ENCODE peak calls at places on chromosomes 11 and 22, in four cellular contexts. J is K562, O is MM.1S, W is neural progenitor cell. S is an unnamed sample.

GRCh38 chr11:387193-387793 is 6.7 kb upstream of the PKP3 start:
- DNase-seq in W (no peak), J (no peak), O (no peak), S (peak; percentile 20)

GRCh38 chr11:43547900-43548381 is 132.6 kb upstream of the HSD17B12 start:
- DNase-seq in W (peak; percentile 47), O (no peak), J (peak; percentile 58), S (no peak)

GRCh38 chr22:46560696-46561295 is 23.4 kb upstream of the CELSR1 start:
- DNase-seq in O (no peak), W (no peak), J (no peak), S (no peak)

GRCh38 chr11:126212089-126212660 is 593 bp downstream of the FAM118B start:
- DNase-seq in O (no peak), J (peak; percentile 14), W (peak; percentile 16), S (peak; percentile 13)

GRCh38 chr22:46749682-46750529 is 11.9 kb upstream of the CERK start:
- DNase-seq in W (no peak), J (no peak), O (no peak), S (no peak)

GRCh38 chr11:35391922-35392813 is 27.2 kb downstream of the SLC1A2 start:
- DNase-seq in J (peak; percentile 80), O (peak; percentile 45), W (peak; percentile 88), S (peak; percentile 81)

GRCh38 chr22:24775769-24776492 is 1.4 kb upstream of the PIWIL3 start:
- DNase-seq in J (no peak), O (no peak), W (no peak), S (peak; percentile 43)

GRCh38 chr22:24284747-24285203 is 14.1 kb downstream of the SPECC1L start:
- DNase-seq in W (no peak), J (peak; percentile 62), O (no peak), S (peak; percentile 30)

GRCh38 chr11:67437082-67437821 is at the start of gene PTPRCAP:
- DNase-seq in O (no peak), W (no peak), J (peak; percentile 65), S (no peak)

GRCh38 chr11:75705541-75705940 is 12.1 kb upstream of the MOGAT2 start:
- DNase-seq in J (no peak), O (no peak), W (no peak), S (no peak)

GRCh38 chr11:46438211-46438610 is 46.6 kb upstream of the CHRM4 start:
- DNase-seq in J (no peak), O (no peak), W (no peak), S (no peak)

GRCh38 chr11:6440906-6441358 is at the start of gene HPX:
- DNase-seq in W (no peak), J (no peak), O (no peak), S (no peak)

GRCh38 chr11:12812849-12813248 is 138.6 kb downstream of the TEAD1 start:
- DNase-seq in J (peak; percentile 88), O (no peak), W (no peak), S (no peak)

GRCh38 chr11:119832536-119832935 is 103.5 kb upstream of the NECTIN1 start:
- DNase-seq in J (no peak), O (no peak), W (peak; percentile 36), S (peak; percentile 6)

GRCh38 chr11:70183483-70184176 is 19.5 kb upstream of the FADD start:
- DNase-seq in O (no peak), J (no peak), W (no peak), S (no peak)
- TF ChIP-seq EZH2 in O (no peak), J (no peak), W (no peak), S (no peak)

DNA sequence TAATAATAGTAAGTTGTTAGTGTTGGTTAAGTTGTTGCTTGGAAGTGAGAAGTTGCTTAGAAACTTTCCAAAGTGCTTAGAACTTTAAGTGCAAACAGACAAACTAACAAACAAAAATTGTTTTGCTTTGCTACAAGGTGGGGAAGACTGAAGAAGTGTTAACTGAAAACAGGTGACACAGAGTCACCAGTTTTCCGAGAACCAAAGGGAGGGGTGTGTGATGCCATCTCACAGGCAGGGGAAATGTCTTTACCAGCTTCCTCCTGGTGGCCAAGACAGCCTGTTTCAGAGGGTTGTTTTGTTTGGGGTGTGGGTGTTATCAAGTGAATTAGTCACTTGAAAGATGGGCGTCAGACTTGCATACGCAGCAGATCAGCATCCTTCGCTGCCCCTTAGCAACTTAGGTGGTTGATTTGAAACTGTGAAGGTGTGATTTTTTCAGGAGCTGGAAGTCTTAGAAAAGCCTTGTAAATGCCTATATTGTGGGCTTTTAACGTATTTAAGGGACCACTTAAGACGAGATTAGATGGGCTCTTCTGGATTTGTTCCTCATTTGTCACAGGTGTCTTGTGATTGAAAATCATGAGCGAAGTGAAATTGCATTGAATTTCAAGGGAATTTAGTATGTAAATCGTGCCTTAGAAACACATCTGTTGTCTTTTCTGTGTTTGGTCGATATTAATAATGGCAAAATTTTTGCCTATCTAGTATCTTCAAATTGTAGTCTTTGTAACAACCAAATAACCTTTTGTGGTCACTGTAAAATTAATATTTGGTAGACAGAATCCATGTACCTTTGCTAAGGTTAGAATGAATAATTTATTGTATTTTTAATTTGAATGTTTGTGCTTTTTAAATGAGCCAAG is 2.7 kb downstream of the NEAT1 start:
- DNase-seq in W (peak; percentile 36), O (peak; percentile 87), J (peak; percentile 74), S (peak; percentile 77)
- TF ChIP-seq CTCF in W (no peak), O (no peak), J (peak; percentile 16), S (peak; percentile 6)

GRCh38 chr22:21816787-21817496 is 50.5 kb downstream of the MAPK1 start:
- DNase-seq in W (no peak), O (no peak), J (peak; percentile 87), S (peak; percentile 84)
- H3K9ac ChIP-seq in W (no peak overlapping the region), O (no peak overlapping the region), J (peak overlapping the region; percentile 78), S (peak overlapping the region; percentile 41)

DNA sequence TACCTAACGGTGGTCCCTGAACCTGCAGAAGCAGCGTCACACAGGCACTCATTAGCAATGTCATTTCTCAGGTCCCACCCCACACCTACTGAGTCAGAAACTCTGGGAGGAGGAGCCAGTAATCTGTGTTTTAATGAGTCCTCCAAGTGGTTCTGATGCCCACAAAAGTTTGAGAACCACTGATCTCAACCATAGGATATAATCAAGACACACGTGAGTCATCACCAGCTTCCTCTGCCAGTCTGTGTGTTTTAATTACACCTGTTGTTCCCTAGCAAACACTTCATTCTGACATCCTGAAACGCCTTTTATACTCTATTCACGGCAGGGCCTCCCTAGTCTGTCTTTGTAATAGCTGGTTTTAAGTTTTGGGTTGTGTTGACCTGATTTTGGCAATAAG is 5.8 kb downstream of the TECTA start:
- DNase-seq in O (no peak), W (no peak), J (no peak), S (no peak)
- TF ChIP-seq EZH2 in O (no peak), W (no peak), J (no peak), S (no peak)

DNA sequence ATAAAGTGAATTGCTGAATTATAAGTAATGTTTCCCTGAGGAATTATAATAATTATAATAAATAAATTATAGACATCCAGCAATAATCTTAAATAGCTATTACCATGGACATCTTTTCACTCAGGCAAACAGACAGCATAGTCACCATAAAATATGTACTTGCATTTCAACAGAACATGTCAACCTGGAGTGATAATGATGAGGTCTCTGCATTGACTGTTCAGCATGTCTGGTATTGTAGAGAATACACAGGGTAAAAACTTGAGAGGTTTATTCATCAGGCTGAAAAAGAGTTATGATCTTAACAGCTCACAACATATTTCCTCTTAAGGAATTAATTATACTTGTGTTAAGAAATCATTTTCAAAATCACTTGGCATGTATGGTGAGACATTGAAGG is 41.1 kb upstream of the TYR start:
- DNase-seq in W (no peak), J (no peak), O (no peak), S (no peak)
- TF ChIP-seq CTCF in W (no peak), J (no peak), O (no peak), S (no peak)

S was measured in PC-3.